ENCODE peak calls at places on chromosomes 1 and 21, in five cellular contexts. One of them, this sample, is unnamed.
A peak's percentile ranks its signal among the peaks of the same experiment; 100 is the strongest.

GRCh38 chr1:35702540-35702939 is 16.1 kb downstream of the C1orf216 start:
- ATAC-seq in GM12878: no peak
- ATAC-seq in upper lobe of left lung: no peak
- ATAC-seq in HepG2: no peak
- ATAC-seq in K562: no peak
- ATAC-seq in this sample: no peak

GRCh38 chr1:203069028-203069804 is 16.6 kb downstream of the MYOG start:
- ATAC-seq in HepG2: no peak
- ATAC-seq in upper lobe of left lung: peak; percentile 64
- ATAC-seq in K562: no peak
- ATAC-seq in GM12878: no peak
- ATAC-seq in this sample: peak; percentile 79

GRCh38 chr1:77779529-77780281 is at the start of gene MIGA1:
- ATAC-seq in K562: peak; percentile 98
- ATAC-seq in GM12878: peak; percentile 94
- ATAC-seq in upper lobe of left lung: peak; percentile 97
- ATAC-seq in HepG2: peak; percentile 98
- ATAC-seq in this sample: peak; percentile 96

GRCh38 chr21:46346296-46347202 is 22.6 kb downstream of the PCNT start:
- ATAC-seq in GM12878: no peak
- ATAC-seq in K562: no peak
- ATAC-seq in HepG2: no peak
- ATAC-seq in upper lobe of left lung: no peak
- ATAC-seq in this sample: no peak

GRCh38 chr21:30942192-30942591 is 60.8 kb upstream of the KRTAP11-1 start:
- ATAC-seq in HepG2: no peak
- ATAC-seq in GM12878: no peak
- ATAC-seq in K562: no peak
- ATAC-seq in upper lobe of left lung: no peak
- ATAC-seq in this sample: no peak

GRCh38 chr1:2826316-2826715 is 24.8 kb upstream of the TTC34 start:
- ATAC-seq in K562: no peak
- ATAC-seq in HepG2: no peak
- ATAC-seq in GM12878: no peak
- ATAC-seq in upper lobe of left lung: no peak
- ATAC-seq in this sample: no peak

GRCh38 chr1:186033744-186034345 is 299.7 kb downstream of the HMCN1 start:
- ATAC-seq in K562: no peak
- ATAC-seq in HepG2: no peak
- ATAC-seq in GM12878: no peak
- ATAC-seq in upper lobe of left lung: no peak
- ATAC-seq in this sample: no peak

GRCh38 chr1:179080866-179081695 is 789 bp upstream of the TOR3A start:
- ATAC-seq in upper lobe of left lung: no peak
- ATAC-seq in K562: no peak
- ATAC-seq in HepG2: peak; percentile 9
- ATAC-seq in GM12878: no peak
- ATAC-seq in this sample: no peak

GRCh38 chr1:176119549-176119948 is 87.5 kb downstream of the COP1 start:
- ATAC-seq in upper lobe of left lung: no peak
- ATAC-seq in K562: peak; percentile 83
- ATAC-seq in GM12878: peak; percentile 92
- ATAC-seq in HepG2: peak; percentile 93
- ATAC-seq in this sample: no peak

GRCh38 chr1:232990176-232990723 is 39.8 kb downstream of the NTPCR start:
- ATAC-seq in upper lobe of left lung: no peak
- ATAC-seq in K562: no peak
- ATAC-seq in HepG2: no peak
- ATAC-seq in GM12878: no peak
- ATAC-seq in this sample: no peak

GRCh38 chr1:218482683-218483082 is 137.5 kb downstream of the TGFB2 start:
- ATAC-seq in HepG2: no peak
- ATAC-seq in K562: no peak
- ATAC-seq in GM12878: no peak
- ATAC-seq in upper lobe of left lung: peak; percentile 37
- ATAC-seq in this sample: peak; percentile 76

GRCh38 chr1:10724052-10724494 is 72.4 kb downstream of the CASZ1 start:
- ATAC-seq in GM12878: no peak
- ATAC-seq in K562: no peak
- ATAC-seq in HepG2: no peak
- ATAC-seq in upper lobe of left lung: peak; percentile 71
- ATAC-seq in this sample: peak; percentile 55

GRCh38 chr1:115810609-115811008 is 30.3 kb downstream of the NHLH2 start:
- ATAC-seq in upper lobe of left lung: peak; percentile 76
- ATAC-seq in GM12878: no peak
- ATAC-seq in HepG2: no peak
- ATAC-seq in K562: no peak
- ATAC-seq in this sample: no peak

GRCh38 chr1:208851376-208851775 is 607.2 kb upstream of the PLXNA2 start:
- ATAC-seq in K562: no peak
- ATAC-seq in GM12878: no peak
- ATAC-seq in HepG2: no peak
- ATAC-seq in upper lobe of left lung: no peak
- ATAC-seq in this sample: no peak

GRCh38 chr1:39871796-39872195 is 11.5 kb downstream of the TRIT1 start:
- ATAC-seq in K562: no peak
- ATAC-seq in HepG2: no peak
- ATAC-seq in upper lobe of left lung: no peak
- ATAC-seq in GM12878: no peak
- ATAC-seq in this sample: no peak

GRCh38 chr1:9284061-9284460 is 8.6 kb upstream of the SPSB1 start:
- ATAC-seq in GM12878: no peak
- ATAC-seq in upper lobe of left lung: no peak
- ATAC-seq in HepG2: no peak
- ATAC-seq in K562: no peak
- ATAC-seq in this sample: no peak

GRCh38 chr1:239558992-239559391 is 172.6 kb downstream of the CHRM3 start:
- ATAC-seq in HepG2: no peak
- ATAC-seq in upper lobe of left lung: no peak
- ATAC-seq in K562: no peak
- ATAC-seq in GM12878: peak; percentile 69
- ATAC-seq in this sample: no peak

GRCh38 chr21:44439211-44439600 is 16.1 kb upstream of the LRRC3 start:
- ATAC-seq in upper lobe of left lung: no peak
- ATAC-seq in HepG2: no peak
- ATAC-seq in K562: no peak
- ATAC-seq in GM12878: no peak
- ATAC-seq in this sample: no peak

GRCh38 chr1:40673452-40673851 is 8.0 kb upstream of the RIMS3 start:
- ATAC-seq in HepG2: no peak
- ATAC-seq in GM12878: no peak
- ATAC-seq in upper lobe of left lung: no peak
- ATAC-seq in K562: no peak
- ATAC-seq in this sample: no peak

GRCh38 chr1:9207086-9207485 is 27.5 kb upstream of the H6PD start:
- ATAC-seq in HepG2: no peak
- ATAC-seq in upper lobe of left lung: no peak
- ATAC-seq in K562: no peak
- ATAC-seq in GM12878: peak; percentile 82
- ATAC-seq in this sample: no peak

GRCh38 chr1:241782396-241782795 is 65.6 kb upstream of the EXO1 start:
- ATAC-seq in upper lobe of left lung: no peak
- ATAC-seq in HepG2: no peak
- ATAC-seq in GM12878: no peak
- ATAC-seq in K562: peak; percentile 75
- ATAC-seq in this sample: no peak

GRCh38 chr1:178916448-178917174 is 45.7 kb upstream of the ANGPTL1 start:
- ATAC-seq in HepG2: peak; percentile 92
- ATAC-seq in K562: peak; percentile 37
- ATAC-seq in upper lobe of left lung: no peak
- ATAC-seq in GM12878: no peak
- ATAC-seq in this sample: no peak

GRCh38 chr1:57839067-57839466 is 415.2 kb upstream of the DAB1 start:
- ATAC-seq in GM12878: no peak
- ATAC-seq in upper lobe of left lung: no peak
- ATAC-seq in K562: no peak
- ATAC-seq in HepG2: no peak
- ATAC-seq in this sample: no peak

GRCh38 chr1:205526431-205526830 is 22.0 kb downstream of the CDK18 start:
- ATAC-seq in upper lobe of left lung: no peak
- ATAC-seq in GM12878: no peak
- ATAC-seq in HepG2: no peak
- ATAC-seq in K562: no peak
- ATAC-seq in this sample: no peak

GRCh38 chr1:1173061-1173792 is 453 bp upstream of the TTLL10 start:
- ATAC-seq in HepG2: peak; percentile 3
- ATAC-seq in GM12878: no peak
- ATAC-seq in K562: no peak
- ATAC-seq in upper lobe of left lung: no peak
- ATAC-seq in this sample: no peak

GRCh38 chr1:178151831-178152230 is 57.9 kb downstream of the RASAL2 start:
- ATAC-seq in K562: no peak
- ATAC-seq in GM12878: no peak
- ATAC-seq in HepG2: no peak
- ATAC-seq in upper lobe of left lung: no peak
- ATAC-seq in this sample: no peak

GRCh38 chr1:24277420-24278169 is 41.6 kb upstream of the GRHL3 start:
- ATAC-seq in HepG2: no peak
- ATAC-seq in upper lobe of left lung: no peak
- ATAC-seq in K562: no peak
- ATAC-seq in GM12878: peak; percentile 85
- ATAC-seq in this sample: no peak

GRCh38 chr1:30538906-30539855 is 184.2 kb downstream of the MATN1 start:
- ATAC-seq in K562: no peak
- ATAC-seq in upper lobe of left lung: no peak
- ATAC-seq in HepG2: no peak
- ATAC-seq in GM12878: no peak
- ATAC-seq in this sample: no peak

GRCh38 chr1:182173791-182174190 is 112.3 kb upstream of the ZNF648 start:
- ATAC-seq in GM12878: no peak
- ATAC-seq in HepG2: no peak
- ATAC-seq in K562: no peak
- ATAC-seq in upper lobe of left lung: no peak
- ATAC-seq in this sample: peak; percentile 83

GRCh38 chr1:181021811-181022434 is 747 bp downstream of the STX6 start:
- ATAC-seq in GM12878: peak; percentile 76
- ATAC-seq in K562: peak; percentile 84
- ATAC-seq in HepG2: peak; percentile 66
- ATAC-seq in upper lobe of left lung: peak; percentile 73
- ATAC-seq in this sample: peak; percentile 26
- TF ChIP-seq POLR2AphosphoS5 in GM12878: peak; percentile 29
- TF ChIP-seq POLR2AphosphoS5 in K562: peak; percentile 64
- TF ChIP-seq POLR2AphosphoS5 in HepG2: peak; percentile 57
- TF ChIP-seq POLR2AphosphoS5 in upper lobe of left lung: peak; percentile 36
- TF ChIP-seq POLR2AphosphoS5 in this sample: no peak

GRCh38 chr1:236209185-236209584 is 66.8 kb downstream of the GPR137B start:
- ATAC-seq in HepG2: no peak
- ATAC-seq in K562: no peak
- ATAC-seq in upper lobe of left lung: no peak
- ATAC-seq in GM12878: no peak
- ATAC-seq in this sample: no peak
- H3K4me3 ChIP-seq in HepG2: no peak overlapping the region
- H3K4me3 ChIP-seq in K562: no peak overlapping the region
- H3K4me3 ChIP-seq in upper lobe of left lung: no peak overlapping the region
- H3K4me3 ChIP-seq in GM12878: no peak overlapping the region
- H3K4me3 ChIP-seq in this sample: no peak overlapping the region

GRCh38 chr1:17123196-17124045 is 4.2 kb upstream of the PADI2 start:
- ATAC-seq in HepG2: no peak
- ATAC-seq in GM12878: no peak
- ATAC-seq in upper lobe of left lung: no peak
- ATAC-seq in K562: no peak
- ATAC-seq in this sample: no peak

GRCh38 chr1:17122449-17123194 is 3.4 kb upstream of the PADI2 start:
- ATAC-seq in K562: no peak
- ATAC-seq in GM12878: no peak
- ATAC-seq in upper lobe of left lung: no peak
- ATAC-seq in HepG2: peak; percentile 19
- ATAC-seq in this sample: no peak

GRCh38 chr1:17134036-17134435 is 14.8 kb upstream of the PADI2 start:
- ATAC-seq in GM12878: no peak
- ATAC-seq in HepG2: no peak
- ATAC-seq in K562: no peak
- ATAC-seq in upper lobe of left lung: no peak
- ATAC-seq in this sample: no peak

GRCh38 chr1:17125756-17126237 is 6.5 kb upstream of the PADI2 start:
- ATAC-seq in GM12878: peak; percentile 90
- ATAC-seq in upper lobe of left lung: peak; percentile 87
- ATAC-seq in HepG2: peak; percentile 91
- ATAC-seq in K562: peak; percentile 99
- ATAC-seq in this sample: peak; percentile 80

DNA sequence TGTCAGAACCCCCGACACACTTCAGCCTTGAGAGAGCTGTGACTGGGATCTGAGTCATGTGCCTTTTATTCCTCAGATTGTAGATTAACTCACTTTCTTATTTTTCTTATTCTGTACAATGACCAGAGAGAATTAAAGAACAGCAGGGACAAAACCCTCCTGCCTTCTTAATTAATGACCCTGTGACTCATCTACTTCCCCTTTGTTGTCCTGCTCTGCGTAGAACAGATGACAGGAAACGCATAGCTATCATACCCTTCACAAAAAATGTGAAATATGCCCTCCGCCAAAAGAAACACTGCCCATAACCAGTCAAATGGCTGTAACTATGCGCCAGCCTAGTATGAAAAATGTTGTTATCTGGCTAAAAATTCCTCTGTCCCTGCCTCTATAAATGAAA is 9.1 kb upstream of the PADI2 start:
- ATAC-seq in K562: no peak
- ATAC-seq in GM12878: peak; percentile 77
- ATAC-seq in HepG2: no peak
- ATAC-seq in upper lobe of left lung: peak; percentile 84
- ATAC-seq in this sample: peak; percentile 59
- TF ChIP-seq EP300 in K562: no peak
- TF ChIP-seq EP300 in GM12878: peak; percentile 44
- TF ChIP-seq EP300 in HepG2: no peak
- TF ChIP-seq EP300 in upper lobe of left lung: no peak
- TF ChIP-seq EP300 in this sample: no peak

DNA sequence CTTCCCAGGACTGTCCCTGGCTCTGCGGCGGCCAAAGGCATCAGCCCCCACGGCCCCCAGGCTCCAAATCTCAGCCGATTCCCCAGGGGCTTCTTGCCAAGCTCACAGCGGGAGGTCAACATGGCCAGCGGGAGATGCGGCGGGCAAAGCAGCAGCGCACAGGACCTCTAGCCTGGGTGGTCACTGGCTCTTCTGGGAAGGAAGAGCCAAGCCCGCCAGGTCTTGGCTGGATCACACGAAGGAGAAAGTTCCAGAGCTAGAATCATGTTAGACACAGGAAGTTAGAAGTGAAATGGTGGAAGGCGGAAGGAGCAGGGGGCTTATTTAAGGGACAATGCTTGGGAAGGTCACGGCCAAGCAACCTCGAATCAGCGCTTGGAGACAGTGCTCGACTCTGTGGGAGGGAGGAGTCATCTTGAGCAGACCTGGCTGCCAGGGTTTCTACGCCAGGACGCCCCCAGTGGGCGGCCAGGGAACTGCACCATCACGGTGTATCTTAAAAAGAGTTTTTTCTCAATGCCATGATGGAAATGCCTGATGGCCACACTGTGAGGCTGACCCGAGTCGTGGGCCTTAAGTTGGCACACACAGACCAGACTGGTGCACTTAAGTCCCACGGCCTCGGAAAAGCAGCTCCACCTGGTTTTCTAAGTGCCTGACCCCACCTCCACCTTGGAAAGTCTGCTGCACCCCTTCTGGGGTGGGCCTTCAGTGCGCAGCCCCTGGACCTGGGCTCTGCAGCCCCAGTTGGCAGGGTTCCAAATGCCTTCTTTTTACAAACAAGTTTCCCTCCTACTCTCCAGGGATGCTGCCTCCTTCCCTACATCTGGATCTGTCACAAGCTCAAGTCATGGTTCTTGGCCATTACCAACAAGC is 29.3 kb downstream of the SLC66A1 start:
- ATAC-seq in GM12878: peak; percentile 88
- ATAC-seq in K562: peak; percentile 88
- ATAC-seq in upper lobe of left lung: peak; percentile 78
- ATAC-seq in HepG2: peak; percentile 8
- ATAC-seq in this sample: peak; percentile 52
- TF ChIP-seq POLR2AphosphoS5 in GM12878: no peak
- TF ChIP-seq POLR2AphosphoS5 in K562: no peak
- TF ChIP-seq POLR2AphosphoS5 in upper lobe of left lung: no peak
- TF ChIP-seq POLR2AphosphoS5 in HepG2: no peak
- TF ChIP-seq POLR2AphosphoS5 in this sample: no peak

This sample was measured in gastroesophageal sphincter.